ENCODE peak calls at places on chromosomes 13 and 19, in eight cellular contexts. H, W, S, V, P, Z, E and U are unnamed samples.

GRCh38 chr13:33678084-33678483 is 139.9 kb upstream of the RFC3 start:
- DNase-seq in V (no peak), E (no peak), P (no peak), S (no peak), W (no peak), Z (no peak), H (no peak), U (peak)

GRCh38 chr13:111323950-111324651 is 3.7 kb downstream of the TEX29 start:
- DNase-seq in E (no peak), V (no peak), W (no peak), P (no peak), H (no peak), S (no peak), Z (no peak), U (peak)

GRCh38 chr13:45121421-45121820 is 1.1 kb downstream of the GTF2F2 start:
- DNase-seq in P (no peak), E (no peak), H (no peak), Z (peak), S (no peak), V (peak), W (peak), U (peak)

GRCh38 chr13:106534844-106535551 is 464 bp downstream of the EFNB2 start:
- DNase-seq in E (peak), P (peak), Z (peak), W (peak), S (no peak), V (peak), H (peak), U (no peak)

GRCh38 chr19:46288896-46289588 is 7.8 kb upstream of the HIF3A start:
- DNase-seq in E (peak), P (peak), W (peak), H (no peak), Z (peak), S (no peak), V (peak), U (no peak)

GRCh38 chr19:38360351-38360750 is 14.0 kb upstream of the PSMD8 start:
- DNase-seq in V (no peak), S (no peak), H (no peak), W (no peak), E (no peak), P (no peak), Z (no peak), U (no peak)

GRCh38 chr19:46818812-46819211 is 30.4 kb upstream of the SLC1A5 start:
- DNase-seq in P (peak), Z (no peak), E (no peak), H (no peak), V (no peak), S (no peak), W (no peak), U (peak)

GRCh38 chr13:51246411-51247298 is 24.5 kb downstream of the FAM124A start:
- DNase-seq in E (no peak), Z (no peak), S (no peak), V (no peak), W (no peak), H (no peak), P (no peak), U (no peak)

GRCh38 chr13:73324842-73325241 is 266.0 kb downstream of the KLF5 start:
- DNase-seq in W (no peak), Z (no peak), E (no peak), H (no peak), V (no peak), P (no peak), S (no peak), U (no peak)

GRCh38 chr13:52405767-52406494 is at the start of gene THSD1:
- DNase-seq in V (peak), Z (peak), E (peak), S (no peak), H (peak), W (no peak), P (peak), U (no peak)

GRCh38 chr19:19154768-19155494 is 15.1 kb downstream of the MEF2B start:
- DNase-seq in V (no peak), S (no peak), E (no peak), H (no peak), Z (no peak), W (no peak), P (no peak), U (no peak)

GRCh38 chr19:38145627-38146026 is 78.4 kb downstream of the DPF1 start:
- DNase-seq in W (no peak), E (no peak), V (no peak), Z (no peak), S (no peak), H (no peak), P (no peak), U (no peak)

GRCh38 chr19:35696835-35697234 is 7.5 kb upstream of the ZBTB32 start:
- DNase-seq in W (no peak), Z (peak), H (no peak), V (no peak), E (no peak), S (no peak), P (no peak), U (no peak)

GRCh38 chr19:55544014-55544413 is 1.3 kb downstream of the SBK3 start:
- DNase-seq in S (no peak), H (no peak), Z (no peak), E (no peak), V (no peak), P (no peak), W (no peak), U (no peak)
- H3K4me3 ChIP-seq in S (no peak), H (no peak), Z (no peak), E (no peak), V (no peak), P (no peak), W (no peak), U (no peak)

GRCh38 chr19:51185069-51185867 is 39.6 kb upstream of the CD33 start:
- DNase-seq in S (no peak), V (no peak), P (no peak), E (no peak), W (no peak), H (no peak), Z (no peak), U (no peak)

GRCh38 chr19:51186323-51186722 is 38.6 kb upstream of the CD33 start:
- DNase-seq in W (no peak), V (no peak), E (no peak), S (no peak), H (no peak), Z (no peak), P (no peak), U (no peak)

GRCh38 chr19:51185868-51186215 is 39.0 kb upstream of the CD33 start:
- DNase-seq in V (no peak), E (no peak), H (no peak), P (no peak), S (no peak), W (no peak), Z (no peak), U (no peak)

GRCh38 chr19:51187395-51188226 is 37.3 kb upstream of the CD33 start:
- DNase-seq in W (no peak), V (no peak), Z (no peak), P (no peak), S (no peak), E (no peak), H (no peak), U (no peak)

GRCh38 chr19:51188227-51188559 is 36.7 kb upstream of the CD33 start:
- DNase-seq in S (no peak), H (no peak), V (no peak), Z (no peak), W (no peak), P (no peak), E (no peak), U (no peak)
- H3K4me3 ChIP-seq in S (no peak), H (no peak), V (no peak), Z (no peak), W (no peak), P (no peak), E (no peak), U (no peak)

GRCh38 chr19:42469311-42470239 is 26.8 kb upstream of the CXCL17 start:
- DNase-seq in Z (no peak), S (no peak), H (no peak), P (peak), E (no peak), V (no peak), W (peak), U (no peak)
- H3K4me3 ChIP-seq in Z (no peak), S (no peak), H (no peak), P (no peak), E (no peak), V (no peak), W (no peak), U (no peak)

GRCh38 chr13:114109646-114110045 is 22.8 kb downstream of the RASA3 start:
- DNase-seq in H (peak), E (no peak), Z (no peak), P (no peak), W (no peak), V (no peak), S (no peak), U (no peak)
- H3K4me3 ChIP-seq in H (no peak), E (no peak), Z (no peak), P (no peak), W (no peak), V (no peak), S (no peak), U (peak)

GRCh38 chr13:36131215-36131930 is at the start of gene DCLK1:
- DNase-seq in P (peak), S (no peak), H (peak), Z (peak), V (no peak), E (no peak), W (peak), U (no peak)

GRCh38 chr13:36131931-36132297 is 732 bp upstream of the DCLK1 start:
- DNase-seq in P (peak), W (no peak), S (no peak), V (no peak), E (peak), H (peak), Z (no peak), U (no peak)

GRCh38 chr13:36129539-36129938 is 1.6 kb downstream of the DCLK1 start:
- DNase-seq in P (no peak), Z (no peak), W (no peak), V (no peak), S (no peak), H (no peak), E (no peak), U (no peak)

GRCh38 chr13:36130542-36131214 is 504 bp downstream of the DCLK1 start:
- DNase-seq in Z (no peak), H (peak), E (no peak), W (no peak), V (no peak), S (no peak), P (peak), U (no peak)

GRCh38 chr13:36130168-36130541 is 1.0 kb downstream of the DCLK1 start:
- DNase-seq in Z (no peak), E (no peak), P (no peak), H (no peak), W (no peak), S (no peak), V (no peak), U (no peak)
- H3K4me3 ChIP-seq in Z (no peak), E (peak), P (peak), H (peak), W (no peak), S (peak), V (no peak), U (no peak)

GRCh38 chr13:41017153-41017552 is 2.0 kb downstream of the ELF1 start:
- DNase-seq in P (no peak), Z (peak), S (no peak), E (no peak), H (no peak), W (peak), V (peak), U (no peak)
- H3K4me3 ChIP-seq in P (no peak), Z (peak), S (peak), E (no peak), H (peak), W (no peak), V (no peak), U (peak)

GRCh38 chr13:46555722-46556121 is 2.8 kb downstream of the LRCH1 start:
- DNase-seq in H (no peak), S (no peak), V (no peak), E (no peak), Z (no peak), W (no peak), P (no peak), U (no peak)
- H3K4me3 ChIP-seq in H (peak), S (peak), V (no peak), E (no peak), Z (no peak), W (no peak), P (no peak), U (no peak)